ENCODE peak calls at places on chromosomes 2 and 18, in five cellular contexts. C is upper lobe of left lung, W is Panc1, B is HCT116, X is K562. H is an unnamed sample.

GRCh38 chr2:218261424-218262273 is 834 bp downstream of the GPBAR1 start:
- ATAC-seq in C (no peak), W (peak; percentile 5), B (no peak), X (no peak), H (no peak)

GRCh38 chr18:62616331-62616805 is 93.5 kb downstream of the ZCCHC2 start:
- ATAC-seq in C (no peak), W (no peak), B (no peak), X (no peak), H (peak; percentile 49)

GRCh38 chr2:191333911-191334357 is 88.7 kb downstream of the MYO1B start:
- ATAC-seq in C (peak; percentile 89), W (no peak), B (no peak), X (no peak), H (peak; percentile 73)

GRCh38 chr2:49714433-49714832 is 560.1 kb upstream of the FSHR start:
- ATAC-seq in C (no peak), W (no peak), B (no peak), X (no peak), H (no peak)

GRCh38 chr2:35989523-35989922 is 366.1 kb upstream of the CRIM1 start:
- ATAC-seq in C (no peak), W (no peak), B (peak; percentile 36), X (no peak), H (no peak)

GRCh38 chr2:60614319-60614718 is 60.9 kb upstream of the BCL11A start:
- ATAC-seq in C (no peak), W (no peak), B (no peak), X (no peak), H (no peak)

GRCh38 chr2:59073257-59073656 is 832.1 kb upstream of the FANCL start:
- ATAC-seq in C (no peak), W (no peak), B (no peak), X (no peak), H (no peak)

GRCh38 chr2:173664520-173664919 is 300.7 kb downstream of the SP3 start:
- ATAC-seq in C (no peak), W (no peak), B (no peak), X (no peak), H (no peak)

GRCh38 chr2:67037655-67038054 is 359.5 kb upstream of the ETAA1 start:
- ATAC-seq in C (no peak), W (no peak), B (no peak), X (no peak), H (no peak)

GRCh38 chr18:49694402-49694801 is 118.9 kb downstream of the ACAA2 start:
- ATAC-seq in C (no peak), W (peak; percentile 46), B (no peak), X (no peak), H (no peak)

GRCh38 chr18:49685231-49685942 is 123.5 kb downstream of the LIPG start:
- ATAC-seq in C (no peak), W (no peak), B (no peak), X (no peak), H (no peak)

GRCh38 chr18:49693276-49694005 is 119.9 kb downstream of the ACAA2 start:
- ATAC-seq in C (no peak), W (no peak), B (no peak), X (no peak), H (no peak)

GRCh38 chr18:49690307-49690706 is 123.0 kb downstream of the ACAA2 start:
- ATAC-seq in C (peak; percentile 63), W (peak; percentile 41), B (no peak), X (no peak), H (no peak)

DNA sequence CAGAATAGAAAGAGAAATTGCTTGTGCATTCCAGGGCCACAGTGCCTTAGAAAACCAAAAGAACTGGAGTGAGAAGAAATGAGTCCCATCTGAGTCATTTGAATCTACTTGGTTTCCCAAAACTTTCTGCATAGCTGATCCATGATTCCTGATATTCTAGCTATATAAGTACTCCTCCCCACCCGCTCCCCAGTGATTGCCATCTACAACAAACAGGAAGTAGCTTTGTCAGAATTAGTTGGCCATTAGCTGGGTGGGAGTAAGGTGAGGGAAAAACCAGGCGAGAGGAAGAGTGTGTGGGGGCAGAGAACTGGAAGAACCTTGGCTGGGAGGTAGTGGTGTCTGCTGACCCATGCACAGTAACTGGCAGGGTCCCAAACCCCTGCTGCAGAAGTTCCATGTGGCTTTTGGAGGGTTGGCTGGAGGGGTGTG is 122.1 kb downstream of the ACAA2 start:
- ATAC-seq in C (peak; percentile 65), W (peak; percentile 84), B (no peak), X (no peak), H (no peak)
- TF ChIP-seq POLR2AphosphoS5 in C (no peak), W (no peak), B (no peak), X (no peak), H (no peak)

DNA sequence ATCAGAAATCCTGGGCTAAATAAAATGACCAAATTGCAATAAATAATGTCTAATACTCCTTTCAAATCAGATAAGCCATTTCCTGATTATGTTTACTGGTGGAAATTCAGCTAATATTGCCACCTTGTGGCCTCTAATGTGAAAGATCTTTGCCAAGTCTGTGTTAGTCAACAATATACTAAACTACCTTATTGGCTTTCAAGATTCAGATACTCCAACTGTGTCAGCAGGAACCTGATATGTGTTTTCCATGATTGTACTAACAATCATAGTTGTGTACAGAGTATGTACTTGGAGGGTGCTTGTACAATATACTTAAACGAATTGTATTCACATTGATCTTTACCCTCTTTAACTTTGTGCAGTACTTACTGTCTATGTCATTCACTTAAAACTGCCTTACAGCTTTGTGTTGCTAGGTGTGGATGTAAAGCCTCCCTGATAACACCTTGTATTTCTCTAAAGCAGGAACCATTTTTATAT is 75.4 kb upstream of the C2orf15 start:
- ATAC-seq in C (peak; percentile 65), W (peak; percentile 86), B (peak; percentile 87), X (peak; percentile 69), H (no peak)
- H3K4me3 ChIP-seq in C (no peak overlapping the region), W (no peak overlapping the region), B (no peak overlapping the region), X (no peak overlapping the region), H (no peak overlapping the region)

GRCh38 chr2:221228214-221228769 is 343.8 kb downstream of the EPHA4 start:
- ATAC-seq in C (no peak), W (no peak), B (no peak), X (no peak), H (peak; percentile 53)
- H3K27ac ChIP-seq in C (no peak overlapping the region), W (no peak overlapping the region), B (no peak overlapping the region), X (no peak overlapping the region), H (peak overlapping the region; percentile 73)

GRCh38 chr2:147603434-147604225 is 241.2 kb upstream of the ACVR2A start:
- ATAC-seq in C (no peak), W (no peak), B (no peak), X (no peak), H (no peak)

GRCh38 chr2:147600646-147601045 is 244.2 kb upstream of the ACVR2A start:
- ATAC-seq in C (no peak), W (no peak), B (no peak), X (no peak), H (no peak)

GRCh38 chr2:147595200-147595599 is 249.6 kb upstream of the ACVR2A start:
- ATAC-seq in C (peak; percentile 28), W (no peak), B (no peak), X (no peak), H (peak; percentile 68)

DNA sequence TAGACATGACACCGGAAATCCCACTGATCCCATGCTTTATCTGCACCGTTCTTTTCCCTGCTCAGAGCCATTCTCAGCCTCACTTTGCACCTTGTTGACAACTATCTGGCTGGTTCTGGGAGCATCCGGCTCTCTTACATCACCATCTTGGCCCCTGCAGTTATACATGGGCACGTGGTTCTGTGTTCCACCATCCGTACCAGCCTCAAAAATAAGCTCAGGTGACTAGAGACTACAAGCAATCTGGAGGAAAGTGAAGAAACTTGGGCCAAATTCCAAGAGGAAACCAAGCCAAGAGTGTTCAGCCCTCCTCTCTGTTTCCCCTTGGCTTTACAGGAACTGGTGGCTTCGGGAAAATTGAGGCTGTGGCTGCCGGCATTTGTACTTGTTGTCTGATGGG is 244.6 kb upstream of the ACVR2A start:
- ATAC-seq in C (no peak), W (no peak), B (no peak), X (no peak), H (peak; percentile 50)
- TF ChIP-seq POLR2AphosphoS5 in C (no peak), W (no peak), B (no peak), X (no peak), H (no peak)

GRCh38 chr2:210189452-210190143 is 18.4 kb upstream of the KANSL1L start:
- ATAC-seq in C (peak; percentile 50), W (no peak), B (no peak), X (no peak), H (no peak)
- H3K4me3 ChIP-seq in C (no peak overlapping the region), W (no peak overlapping the region), B (no peak overlapping the region), X (no peak overlapping the region), H (no peak overlapping the region)

GRCh38 chr2:144259332-144259731 is 260.6 kb downstream of the ZEB2 start:
- ATAC-seq in C (no peak), W (no peak), B (no peak), X (no peak), H (no peak)

GRCh38 chr2:144258154-144258553 is 261.8 kb downstream of the ZEB2 start:
- ATAC-seq in C (no peak), W (no peak), B (no peak), X (no peak), H (no peak)

GRCh38 chr2:144261966-144262365 is 258.0 kb downstream of the ZEB2 start:
- ATAC-seq in C (no peak), W (no peak), B (no peak), X (no peak), H (no peak)

GRCh38 chr2:144256996-144257707 is 262.8 kb downstream of the ZEB2 start:
- ATAC-seq in C (peak; percentile 78), W (no peak), B (no peak), X (no peak), H (no peak)

DNA sequence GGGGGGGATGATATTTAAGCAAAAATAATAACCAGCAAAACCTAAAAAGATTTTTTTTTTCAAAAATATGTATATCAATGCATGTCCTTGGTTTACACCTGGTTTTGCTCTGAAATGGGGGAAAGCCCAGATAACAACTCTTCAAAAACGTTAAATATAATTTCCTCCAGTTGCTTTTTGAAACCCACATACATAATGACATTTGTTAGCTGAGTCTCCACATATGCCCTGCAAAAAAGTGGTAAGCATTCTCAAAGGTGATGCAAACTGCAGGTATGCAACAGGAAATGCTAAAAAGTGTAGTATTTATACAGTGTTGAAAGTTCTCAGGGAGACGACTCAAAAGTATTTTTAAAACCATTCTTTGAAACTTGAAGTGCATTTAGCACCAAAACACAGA is 258.6 kb downstream of the ZEB2 start:
- ATAC-seq in C (no peak), W (no peak), B (no peak), X (no peak), H (no peak)
- H3K27ac ChIP-seq in C (no peak overlapping the region), W (no peak overlapping the region), B (no peak overlapping the region), X (no peak overlapping the region), H (no peak overlapping the region)

GRCh38 chr2:112577756-112578155 is 6.7 kb upstream of the CHCHD5 start:
- ATAC-seq in C (no peak), W (no peak), B (no peak), X (no peak), H (no peak)
- TF ChIP-seq POLR2AphosphoS5 in C (no peak), W (no peak), B (no peak), X (no peak), H (no peak)

DNA sequence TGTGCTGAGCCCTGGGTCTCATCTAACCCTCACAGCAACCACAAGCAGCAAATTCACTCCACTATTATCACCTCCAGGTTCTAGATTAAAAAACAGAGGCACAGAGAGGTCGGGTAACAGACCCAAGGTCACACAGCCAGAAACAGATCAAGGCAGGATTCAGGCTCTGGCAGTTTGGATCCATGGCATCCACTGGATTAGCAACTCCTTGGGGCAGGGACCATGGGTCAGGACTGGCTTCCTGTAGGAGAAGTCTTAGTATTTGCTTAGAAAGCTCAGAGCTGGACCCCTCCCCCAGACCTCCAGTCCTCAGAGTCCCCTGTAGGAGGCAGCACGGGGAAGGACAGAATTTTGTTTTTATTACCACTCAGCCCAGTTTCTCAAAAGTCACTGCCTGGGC is 34.4 kb downstream of the ZFP36L2 start:
- ATAC-seq in C (no peak), W (no peak), B (peak; percentile 37), X (peak; percentile 9), H (no peak)
- H3K4me3 ChIP-seq in C (no peak overlapping the region), W (no peak overlapping the region), B (no peak overlapping the region), X (no peak overlapping the region), H (no peak overlapping the region)